ENCODE peak calls at places on chromosomes 12 and 14, in seven cellular contexts. X is left lung, Q is bronchial epithelial cell, T is upper lobe of right lung, K is psoas muscle, A is GM23338, P is lung. O is an unnamed sample.
A peak's percentile ranks its signal among the peaks of the same experiment; 100 is the strongest.

GRCh38 chr12:50751921-50752721 is 11.8 kb upstream of the ATF1 start:
- DNase-seq in X (no peak), Q (peak; percentile 77), T (no peak), K (no peak), A (no peak), P (no peak), O (no peak)

GRCh38 chr14:74973003-74973614 is 17.7 kb upstream of the PGF start:
- DNase-seq in X (peak; percentile 73), Q (no peak), T (peak; percentile 71), K (peak; percentile 73), A (no peak), P (no peak), O (no peak)

GRCh38 chr12:122866950-122867607 is 28.8 kb downstream of the VPS37B start:
- DNase-seq in X (peak; percentile 25), Q (no peak), T (peak; percentile 53), K (no peak), A (no peak), P (no peak), O (peak; percentile 58)

GRCh38 chr12:117202033-117202432 is 11.8 kb upstream of the FBXO21 start:
- DNase-seq in X (no peak), Q (no peak), T (no peak), K (no peak), A (no peak), P (no peak), O (no peak)

GRCh38 chr14:72651081-72651480 is 242.8 kb downstream of the DPF3 start:
- DNase-seq in X (no peak), Q (no peak), T (no peak), K (no peak), A (no peak), P (no peak), O (no peak)

GRCh38 chr14:77593501-77593911 is 22.9 kb downstream of the SPTLC2 start:
- DNase-seq in X (no peak), Q (peak; percentile 79), T (no peak), K (no peak), A (no peak), P (no peak), O (no peak)

GRCh38 chr12:99253068-99253467 is 394.5 kb upstream of the GARIN6 start:
- DNase-seq in X (no peak), Q (no peak), T (no peak), K (no peak), A (peak; percentile 17), P (no peak), O (no peak)

GRCh38 chr12:61254225-61254624 is 1006.0 kb upstream of the USP15 start:
- DNase-seq in X (no peak), Q (peak; percentile 49), T (no peak), K (no peak), A (peak; percentile 1), P (no peak), O (no peak)

GRCh38 chr14:92906823-92907222 is 16.1 kb upstream of the CHGA start:
- DNase-seq in X (no peak), Q (no peak), T (no peak), K (no peak), A (no peak), P (no peak), O (peak; percentile 36)

GRCh38 chr12:65106948-65107347 is 14.2 kb downstream of the WIF1 start:
- DNase-seq in X (no peak), Q (peak; percentile 29), T (no peak), K (no peak), A (peak; percentile 23), P (no peak), O (no peak)

GRCh38 chr14:75982724-75983358 is 1.0 kb upstream of the TGFB3 start:
- DNase-seq in X (peak; percentile 69), Q (no peak), T (peak; percentile 79), K (peak; percentile 77), A (no peak), P (peak; percentile 62), O (peak; percentile 51)

GRCh38 chr12:62536546-62536945 is 69.9 kb downstream of the MON2 start:
- DNase-seq in X (no peak), Q (no peak), T (no peak), K (no peak), A (no peak), P (no peak), O (no peak)

GRCh38 chr12:123085046-123085445 is 65.8 kb downstream of the PITPNM2 start:
- DNase-seq in X (no peak), Q (no peak), T (no peak), K (no peak), A (no peak), P (no peak), O (no peak)

GRCh38 chr14:100676089-100676685 is 50.5 kb upstream of the DLK1 start:
- DNase-seq in X (no peak), Q (no peak), T (no peak), K (no peak), A (no peak), P (no peak), O (no peak)

GRCh38 chr12:3106564-3106963 is 29.4 kb downstream of the TSPAN9 start:
- DNase-seq in X (no peak), Q (no peak), T (no peak), K (no peak), A (no peak), P (no peak), O (no peak)

GRCh38 chr14:76769636-76770292 is 8.5 kb downstream of the VASH1 start:
- DNase-seq in X (no peak), Q (no peak), T (no peak), K (no peak), A (no peak), P (peak; percentile 26), O (no peak)

GRCh38 chr14:76923422-76924362 is 97.5 kb downstream of the LRRC74A start:
- DNase-seq in X (no peak), Q (no peak), T (no peak), K (no peak), A (peak; percentile 71), P (no peak), O (peak; percentile 63)

GRCh38 chr14:33728010-33728498 is 222.8 kb downstream of the EGLN3 start:
- DNase-seq in X (no peak), Q (peak; percentile 42), T (no peak), K (no peak), A (no peak), P (no peak), O (no peak)

GRCh38 chr12:24198936-24199644 is 249.6 kb upstream of the SOX5 start:
- DNase-seq in X (no peak), Q (no peak), T (no peak), K (no peak), A (no peak), P (no peak), O (no peak)

GRCh38 chr12:85575115-85576096 is 260.8 kb downstream of the RASSF9 start:
- DNase-seq in X (no peak), Q (peak; percentile 64), T (no peak), K (peak; percentile 17), A (peak; percentile 71), P (no peak), O (no peak)

GRCh38 chr12:52319097-52319496 is 2.1 kb downstream of the KRT83 start:
- DNase-seq in X (no peak), Q (no peak), T (no peak), K (no peak), A (peak; percentile 29), P (no peak), O (no peak)

GRCh38 chr12:131827961-131828534 is at the start of gene MMP17:
- DNase-seq in X (no peak), Q (no peak), T (peak; percentile 66), K (peak; percentile 74), A (peak; percentile 94), P (no peak), O (peak; percentile 78)

GRCh38 chr12:98354520-98354919 is 160.9 kb upstream of the TMPO start:
- DNase-seq in X (no peak), Q (no peak), T (no peak), K (no peak), A (no peak), P (no peak), O (no peak)

GRCh38 chr12:26770239-26771070 is 62.5 kb downstream of the ITPR2 start:
- DNase-seq in X (no peak), Q (no peak), T (no peak), K (no peak), A (no peak), P (no peak), O (no peak)

GRCh38 chr12:31477669-31478068 is 113.3 kb downstream of the DENND5B start:
- DNase-seq in X (no peak), Q (no peak), T (no peak), K (no peak), A (no peak), P (no peak), O (no peak)

GRCh38 chr12:11854011-11854499 is 204.6 kb downstream of the ETV6 start:
- DNase-seq in X (no peak), Q (no peak), T (no peak), K (no peak), A (no peak), P (no peak), O (no peak)

GRCh38 chr12:11860026-11860425 is 210.6 kb downstream of the ETV6 start:
- DNase-seq in X (no peak), Q (no peak), T (no peak), K (no peak), A (no peak), P (no peak), O (no peak)

GRCh38 chr12:11855993-11856374 is 206.5 kb downstream of the ETV6 start:
- DNase-seq in X (no peak), Q (no peak), T (no peak), K (no peak), A (no peak), P (no peak), O (no peak)

GRCh38 chr12:11853126-11853525 is 203.7 kb downstream of the ETV6 start:
- DNase-seq in X (no peak), Q (no peak), T (no peak), K (no peak), A (no peak), P (no peak), O (no peak)

GRCh38 chr12:11856971-11857370 is 207.5 kb downstream of the ETV6 start:
- DNase-seq in X (no peak), Q (peak; percentile 87), T (no peak), K (no peak), A (no peak), P (no peak), O (no peak)
- TF ChIP-seq CTCF in X (no peak), Q (no peak), T (no peak), K (no peak), A (no peak), P (no peak), O (no peak)

GRCh38 chr12:53336137-53336785 is at the start of gene SP7:
- DNase-seq in X (no peak), Q (no peak), T (no peak), K (no peak), A (peak; percentile 36), P (no peak), O (no peak)
- H3K4me3 ChIP-seq in X (no peak within 1 kb of the TSS), Q (no peak within 1 kb of the TSS), T (no peak within 1 kb of the TSS), K (no peak within 1 kb of the TSS), A (peak within 1 kb of the TSS; percentile 44), P (no peak within 1 kb of the TSS), O (no peak within 1 kb of the TSS)

GRCh38 chr12:126726481-126727217 is 1540.3 kb upstream of the TMEM132C start:
- DNase-seq in X (no peak), Q (no peak), T (no peak), K (no peak), A (peak; percentile 40), P (no peak), O (no peak)
- H3K27me3 ChIP-seq in X (peaks cover 48% of the 10 kb centered on the region), Q (no peaks in the 10 kb centered on the region), T (peaks cover 32% of the 10 kb centered on the region), K (no peaks in the 10 kb centered on the region), A (peaks cover 42% of the 10 kb centered on the region), P (peaks cover 22% of the 10 kb centered on the region), O (peaks cover 48% of the 10 kb centered on the region)

DNA sequence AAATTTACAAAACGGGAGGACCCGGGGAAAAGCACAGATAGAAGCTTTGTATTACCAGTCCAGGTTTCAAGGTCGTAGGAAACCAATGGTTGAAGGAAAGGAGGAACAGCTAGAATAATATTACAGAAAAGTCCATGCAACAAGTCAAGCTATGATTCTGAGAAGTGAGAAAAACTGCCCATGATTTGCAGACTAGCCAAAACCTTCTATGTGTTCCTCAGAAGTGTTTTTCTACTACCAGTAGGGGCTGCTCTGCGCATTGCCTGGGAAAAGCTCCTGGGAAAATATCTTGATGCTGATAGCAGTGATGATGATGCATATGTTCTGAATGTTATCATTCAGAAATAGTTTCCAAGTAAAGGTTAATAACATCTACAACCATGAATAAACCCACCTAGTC is 2.2 kb downstream of the PDZRN4 start:
- DNase-seq in X (no peak), Q (peak; percentile 30), T (no peak), K (no peak), A (peak; percentile 49), P (no peak), O (peak; percentile 53)
- TF ChIP-seq CTCF in X (no peak), Q (peak; percentile 26), T (peak; percentile 26), K (no peak), A (peak; percentile 71), P (no peak), O (peak; percentile 54)